ENCODE peak calls at places on chromosome 7, in five cellular contexts. M, C, W, Y and X are unnamed samples.

GRCh38 chr7:110590415-110590814 is 500.5 kb upstream of the LRRN3 start:
- DNase-seq in M (no peak), C (peak), W (no peak), Y (no peak), X (no peak)

GRCh38 chr7:134741901-134742635 is 37.4 kb upstream of the CALD1 start:
- DNase-seq in M (no peak), C (peak), W (no peak), Y (peak), X (no peak)

GRCh38 chr7:11130012-11130411 is 156.3 kb downstream of the PHF14 start:
- DNase-seq in M (no peak), C (no peak), W (no peak), Y (peak), X (no peak)

GRCh38 chr7:94374721-94375120 is 20.0 kb upstream of the COL1A2 start:
- DNase-seq in M (no peak), C (no peak), W (no peak), Y (peak), X (no peak)

GRCh38 chr7:45349102-45349501 is 191.5 kb downstream of the RAMP3 start:
- DNase-seq in M (no peak), C (no peak), W (no peak), Y (no peak), X (peak)

GRCh38 chr7:105388373-105389089 is at the start of gene SRPK2:
- DNase-seq in M (peak), C (peak), W (peak), Y (peak), X (peak)

GRCh38 chr7:133117432-133117831 is 35.5 kb upstream of the CHCHD3 start:
- DNase-seq in M (no peak), C (no peak), W (no peak), Y (no peak), X (no peak)

GRCh38 chr7:44320794-44321371 is 4.5 kb downstream of the CAMK2B start:
- DNase-seq in M (no peak), C (no peak), W (no peak), Y (no peak), X (peak)

GRCh38 chr7:27173412-27174076 is 576 bp downstream of the HOXA10 start:
- DNase-seq in M (no peak), C (peak), W (no peak), Y (no peak), X (no peak)

GRCh38 chr7:129831424-129832058 is 121.2 kb downstream of the UBE2H start:
- DNase-seq in M (no peak), C (peak), W (no peak), Y (peak), X (peak)

GRCh38 chr7:87226495-87226894 is 7.0 kb upstream of the TMEM243 start:
- DNase-seq in M (no peak), C (no peak), W (no peak), Y (no peak), X (no peak)

GRCh38 chr7:34759477-34760125 is 101.6 kb downstream of the NPSR1 start:
- DNase-seq in M (no peak), C (peak), W (no peak), Y (peak), X (no peak)

GRCh38 chr7:129778770-129779601 is 167.5 kb downstream of the NRF1 start:
- DNase-seq in M (no peak), C (peak), W (no peak), Y (no peak), X (no peak)